ENCODE peak calls at places on chromosomes 6 and 20, in six cellular contexts. V, C, W, S, D and I are unnamed samples.

GRCh38 chr20:17969276-17969883 is 562 bp downstream of the MGME1 start:
- DNase-seq in V (no peak), C (no peak), W (peak; percentile 35), S (no peak), D (peak; percentile 70), I (no peak)

GRCh38 chr6:68689910-68690309 is 54.8 kb downstream of the ADGRB3 start:
- DNase-seq in V (no peak), C (no peak), W (no peak), S (no peak), D (no peak), I (no peak)

GRCh38 chr6:6960571-6961251 is 147.1 kb upstream of the RREB1 start:
- DNase-seq in V (no peak), C (no peak), W (no peak), S (no peak), D (no peak), I (no peak)

GRCh38 chr20:19661717-19662637 is 96.1 kb upstream of the RIN2 start:
- DNase-seq in V (peak; percentile 71), C (peak; percentile 8), W (peak; percentile 73), S (peak; percentile 73), D (peak; percentile 55), I (no peak)

GRCh38 chr6:156889986-156890385 is 112.8 kb downstream of the ARID1B start:
- DNase-seq in V (no peak), C (no peak), W (no peak), S (no peak), D (no peak), I (no peak)

GRCh38 chr6:27867941-27868705 is 44.1 kb downstream of the OR2B2 start:
- DNase-seq in V (no peak), C (no peak), W (no peak), S (no peak), D (no peak), I (no peak)

GRCh38 chr6:44701038-44701636 is 313.6 kb downstream of the CDC5L start:
- DNase-seq in V (no peak), C (no peak), W (no peak), S (no peak), D (no peak), I (no peak)

GRCh38 chr6:47195251-47195650 is 114.5 kb downstream of the TNFRSF21 start:
- DNase-seq in V (no peak), C (no peak), W (no peak), S (no peak), D (no peak), I (no peak)

GRCh38 chr6:157056275-157056674 is 267.0 kb downstream of the TMEM242 start:
- DNase-seq in V (no peak), C (no peak), W (no peak), S (no peak), D (no peak), I (no peak)

GRCh38 chr20:32159766-32160221 is 47.7 kb downstream of the PLAGL2 start:
- DNase-seq in V (no peak), C (no peak), W (no peak), S (peak; percentile 30), D (no peak), I (no peak)

GRCh38 chr20:4056880-4057279 is 41.5 kb upstream of the RNF24 start:
- DNase-seq in V (no peak), C (peak; percentile 74), W (no peak), S (no peak), D (no peak), I (no peak)

GRCh38 chr6:144582939-144583613 is 297.9 kb downstream of the UTRN start:
- DNase-seq in V (no peak), C (no peak), W (peak; percentile 36), S (peak; percentile 58), D (no peak), I (no peak)

DNA sequence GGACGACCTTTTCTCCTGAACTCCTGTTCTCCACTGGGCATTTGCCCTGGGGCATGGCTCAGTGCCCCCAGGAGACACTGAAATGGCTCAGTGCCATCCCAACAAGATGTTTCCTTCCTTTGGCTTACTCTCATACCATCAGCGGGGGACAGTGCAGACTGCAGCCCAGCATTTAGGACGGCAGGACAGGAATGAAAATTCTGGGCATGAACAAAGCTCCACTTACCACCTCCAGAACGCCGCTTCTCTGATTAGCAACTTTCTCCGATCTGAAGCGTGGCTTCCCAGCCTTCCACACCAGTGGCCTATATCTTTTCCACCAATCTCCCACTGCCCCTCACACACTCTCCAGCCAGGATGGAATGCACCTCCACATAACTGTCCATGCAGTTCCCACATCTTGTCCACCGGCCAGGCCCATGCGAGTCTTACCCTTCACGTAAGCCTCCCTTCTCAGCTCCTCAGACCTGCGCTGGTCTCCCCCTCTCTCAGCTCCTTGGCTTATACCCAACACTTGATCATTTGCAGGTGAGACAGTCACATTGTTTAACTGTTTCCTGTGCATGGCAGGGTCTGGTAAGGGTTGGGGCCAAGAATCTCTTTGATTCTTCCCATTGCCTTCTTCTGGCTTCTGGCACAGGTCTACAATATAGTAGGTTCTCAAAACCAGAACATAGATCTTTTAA is 114.5 kb downstream of the FYN start:
- DNase-seq in V (no peak), C (no peak), W (no peak), S (no peak), D (no peak), I (no peak)
- H3K27ac ChIP-seq in V (peak overlapping the region; percentile 78), C (no peak overlapping the region), W (no peak overlapping the region), S (no peak overlapping the region), D (no peak overlapping the region), I (no peak overlapping the region)

DNA sequence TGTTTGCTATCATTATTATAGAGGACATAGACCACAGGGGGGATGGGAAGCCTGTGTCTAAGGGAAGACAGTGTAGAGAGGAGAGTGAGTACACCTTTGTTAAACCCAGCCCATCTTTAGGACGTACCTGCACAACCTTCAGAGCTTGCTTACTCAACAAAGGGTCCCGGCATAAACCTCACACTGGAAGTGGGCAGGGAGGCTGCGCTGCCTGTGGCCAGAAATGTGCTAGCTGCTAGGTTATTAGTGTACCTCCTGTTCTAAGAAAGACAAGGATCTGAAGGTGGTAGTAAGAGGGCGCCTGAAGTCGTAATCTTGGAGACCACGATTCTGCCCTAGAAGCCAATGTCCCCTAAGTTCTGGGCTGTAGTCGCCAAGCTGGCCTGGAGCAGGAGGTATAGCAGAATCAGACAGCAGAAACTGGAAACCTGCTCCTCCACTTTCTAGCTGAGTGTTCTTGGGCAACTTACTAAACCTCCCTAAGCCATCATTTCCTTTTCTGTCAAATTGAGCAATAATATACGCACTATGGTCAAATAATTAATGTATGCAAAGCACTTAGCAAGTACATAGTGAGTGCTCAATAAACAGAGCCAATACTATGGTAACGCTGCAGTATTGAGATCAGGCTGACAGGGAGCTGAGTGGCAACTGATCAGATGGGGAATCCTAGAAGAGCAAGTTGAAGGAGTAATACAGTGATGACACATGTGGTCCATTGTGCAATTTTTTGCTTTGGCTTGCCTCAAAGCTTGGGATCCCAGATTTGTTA is 16.8 kb upstream of the AKIRIN2 start:
- DNase-seq in V (no peak), C (peak; percentile 85), W (no peak), S (no peak), D (no peak), I (peak; percentile 76)
- H3K27ac ChIP-seq in V (no peak overlapping the region), C (peak overlapping the region; percentile 18), W (no peak overlapping the region), S (no peak overlapping the region), D (peak overlapping the region; percentile 34), I (peak overlapping the region; percentile 58)

GRCh38 chr20:47503685-47504084 is 2.0 kb downstream of the NCOA3 start:
- DNase-seq in V (no peak), C (no peak), W (no peak), S (no peak), D (no peak), I (no peak)
- H3K27ac ChIP-seq in V (no peak overlapping the region), C (no peak overlapping the region), W (no peak overlapping the region), S (no peak overlapping the region), D (peak overlapping the region; percentile 91), I (no peak overlapping the region)

GRCh38 chr20:46648903-46649649 is 2.2 kb downstream of the SLC13A3 start:
- DNase-seq in V (no peak), C (no peak), W (no peak), S (no peak), D (no peak), I (no peak)

GRCh38 chr20:46651091-46651962 is at the start of gene SLC13A3:
- DNase-seq in V (no peak), C (no peak), W (no peak), S (no peak), D (no peak), I (no peak)

GRCh38 chr20:46649650-46649949 is 1.7 kb downstream of the SLC13A3 start:
- DNase-seq in V (no peak), C (no peak), W (no peak), S (no peak), D (no peak), I (no peak)

GRCh38 chr20:46650575-46651090 is 626 bp downstream of the SLC13A3 start:
- DNase-seq in V (no peak), C (no peak), W (no peak), S (no peak), D (no peak), I (no peak)

GRCh38 chr20:46649965-46650542 is 1.2 kb downstream of the SLC13A3 start:
- DNase-seq in V (no peak), C (no peak), W (no peak), S (no peak), D (no peak), I (no peak)
- H3K27ac ChIP-seq in V (no peak overlapping the region), C (no peak overlapping the region), W (no peak overlapping the region), S (no peak overlapping the region), D (no peak overlapping the region), I (no peak overlapping the region)

GRCh38 chr20:5261763-5262162 is 55.0 kb downstream of the PROKR2 start:
- DNase-seq in V (no peak), C (no peak), W (no peak), S (no peak), D (no peak), I (no peak)
- H3K27ac ChIP-seq in V (no peak overlapping the region), C (no peak overlapping the region), W (no peak overlapping the region), S (no peak overlapping the region), D (no peak overlapping the region), I (no peak overlapping the region)

DNA sequence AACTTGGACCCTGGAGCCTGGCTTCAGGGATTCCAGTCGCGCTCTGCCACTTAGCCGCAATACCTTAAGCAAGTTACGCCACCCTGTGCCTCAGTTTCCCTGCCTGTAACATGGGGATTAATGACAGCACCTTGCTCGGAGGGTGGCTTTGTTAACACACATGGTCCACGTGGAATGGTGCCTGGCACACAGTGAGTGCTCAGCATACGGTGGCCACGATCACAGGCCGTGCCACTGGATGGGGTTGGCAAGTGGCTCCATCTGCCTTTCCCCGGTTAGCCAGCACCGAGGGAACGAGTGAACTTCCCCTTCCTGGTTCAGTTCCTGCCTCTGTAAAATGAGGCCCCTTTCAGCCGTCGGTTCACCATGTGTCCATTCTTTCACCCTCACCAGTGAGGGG is 17.2 kb downstream of the C6orf132 start:
- DNase-seq in V (no peak), C (no peak), W (no peak), S (no peak), D (no peak), I (no peak)
- H3K27ac ChIP-seq in V (no peak overlapping the region), C (no peak overlapping the region), W (no peak overlapping the region), S (no peak overlapping the region), D (no peak overlapping the region), I (peak overlapping the region; percentile 89)